ENCODE peak calls at places on chromosomes 3 and 15, in nine cellular contexts. One of them, this sample, is unnamed.
A peak's percentile ranks its signal among the peaks of the same experiment; 100 is the strongest.

GRCh38 chr15:32824777-32825176 is 107.0 kb downstream of the GREM1 start:
- DNase-seq in stromal cell of bone marrow: no peak
- DNase-seq in foreskin fibroblast: peak; percentile 89
- DNase-seq in SW480: no peak
- DNase-seq in amniotic stem cell: peak; percentile 35
- DNase-seq in D721Med: no peak
- DNase-seq in ovary: no peak
- DNase-seq in Calu3: no peak
- DNase-seq in activated CD8-positive, alpha-beta memory T cell treated with anti-CD3 and anti-CD28 coated beads, Interleukin-2, amount 50 U/mL, for 48 hours: no peak
- DNase-seq in this sample: peak; percentile 81

GRCh38 chr3:8416965-8417364 is 84.7 kb upstream of the LMCD1 start:
- DNase-seq in stromal cell of bone marrow: peak; percentile 15
- DNase-seq in Calu3: peak; percentile 34
- DNase-seq in amniotic stem cell: no peak
- DNase-seq in ovary: no peak
- DNase-seq in D721Med: no peak
- DNase-seq in SW480: no peak
- DNase-seq in activated CD8-positive, alpha-beta memory T cell treated with anti-CD3 and anti-CD28 coated beads, Interleukin-2, amount 50 U/mL, for 48 hours: no peak
- DNase-seq in foreskin fibroblast: no peak
- DNase-seq in this sample: no peak

GRCh38 chr3:189833996-189834395 is 202.8 kb downstream of the TP63 start:
- DNase-seq in Calu3: no peak
- DNase-seq in SW480: no peak
- DNase-seq in activated CD8-positive, alpha-beta memory T cell treated with anti-CD3 and anti-CD28 coated beads, Interleukin-2, amount 50 U/mL, for 48 hours: no peak
- DNase-seq in D721Med: no peak
- DNase-seq in amniotic stem cell: no peak
- DNase-seq in foreskin fibroblast: no peak
- DNase-seq in ovary: no peak
- DNase-seq in stromal cell of bone marrow: no peak
- DNase-seq in this sample: no peak

GRCh38 chr3:100216713-100217112 is 44.1 kb upstream of the TBC1D23 start:
- DNase-seq in activated CD8-positive, alpha-beta memory T cell treated with anti-CD3 and anti-CD28 coated beads, Interleukin-2, amount 50 U/mL, for 48 hours: no peak
- DNase-seq in stromal cell of bone marrow: no peak
- DNase-seq in Calu3: no peak
- DNase-seq in D721Med: no peak
- DNase-seq in foreskin fibroblast: peak; percentile 42
- DNase-seq in ovary: no peak
- DNase-seq in amniotic stem cell: no peak
- DNase-seq in SW480: no peak
- DNase-seq in this sample: peak; percentile 19

GRCh38 chr3:194879991-194880939 is 194.6 kb downstream of the FAM43A start:
- DNase-seq in SW480: no peak
- DNase-seq in D721Med: peak; percentile 53
- DNase-seq in Calu3: no peak
- DNase-seq in activated CD8-positive, alpha-beta memory T cell treated with anti-CD3 and anti-CD28 coated beads, Interleukin-2, amount 50 U/mL, for 48 hours: no peak
- DNase-seq in stromal cell of bone marrow: peak; percentile 64
- DNase-seq in ovary: peak; percentile 40
- DNase-seq in foreskin fibroblast: peak; percentile 35
- DNase-seq in amniotic stem cell: no peak
- DNase-seq in this sample: peak; percentile 68

GRCh38 chr3:76912966-76913365 is 126.9 kb upstream of the ROBO2 start:
- DNase-seq in stromal cell of bone marrow: no peak
- DNase-seq in foreskin fibroblast: no peak
- DNase-seq in Calu3: no peak
- DNase-seq in amniotic stem cell: no peak
- DNase-seq in SW480: no peak
- DNase-seq in D721Med: no peak
- DNase-seq in activated CD8-positive, alpha-beta memory T cell treated with anti-CD3 and anti-CD28 coated beads, Interleukin-2, amount 50 U/mL, for 48 hours: no peak
- DNase-seq in ovary: no peak
- DNase-seq in this sample: no peak

GRCh38 chr3:73094951-73095350 is 33.5 kb downstream of the EBLN2 start:
- DNase-seq in D721Med: no peak
- DNase-seq in activated CD8-positive, alpha-beta memory T cell treated with anti-CD3 and anti-CD28 coated beads, Interleukin-2, amount 50 U/mL, for 48 hours: no peak
- DNase-seq in ovary: no peak
- DNase-seq in amniotic stem cell: no peak
- DNase-seq in Calu3: no peak
- DNase-seq in SW480: no peak
- DNase-seq in foreskin fibroblast: no peak
- DNase-seq in stromal cell of bone marrow: no peak
- DNase-seq in this sample: no peak

GRCh38 chr3:12420393-12420792 is 63.9 kb upstream of the TSEN2 start:
- DNase-seq in ovary: no peak
- DNase-seq in foreskin fibroblast: no peak
- DNase-seq in SW480: no peak
- DNase-seq in activated CD8-positive, alpha-beta memory T cell treated with anti-CD3 and anti-CD28 coated beads, Interleukin-2, amount 50 U/mL, for 48 hours: no peak
- DNase-seq in D721Med: no peak
- DNase-seq in amniotic stem cell: no peak
- DNase-seq in Calu3: no peak
- DNase-seq in stromal cell of bone marrow: no peak
- DNase-seq in this sample: no peak

GRCh38 chr3:153722157-153722556 is 399.0 kb upstream of the ARHGEF26 start:
- DNase-seq in stromal cell of bone marrow: no peak
- DNase-seq in amniotic stem cell: no peak
- DNase-seq in SW480: no peak
- DNase-seq in activated CD8-positive, alpha-beta memory T cell treated with anti-CD3 and anti-CD28 coated beads, Interleukin-2, amount 50 U/mL, for 48 hours: no peak
- DNase-seq in D721Med: no peak
- DNase-seq in foreskin fibroblast: no peak
- DNase-seq in Calu3: no peak
- DNase-seq in ovary: no peak
- DNase-seq in this sample: no peak

GRCh38 chr3:26406636-26407035 is 215.9 kb upstream of the LRRC3B start:
- DNase-seq in activated CD8-positive, alpha-beta memory T cell treated with anti-CD3 and anti-CD28 coated beads, Interleukin-2, amount 50 U/mL, for 48 hours: no peak
- DNase-seq in foreskin fibroblast: no peak
- DNase-seq in SW480: no peak
- DNase-seq in D721Med: no peak
- DNase-seq in Calu3: no peak
- DNase-seq in stromal cell of bone marrow: no peak
- DNase-seq in ovary: no peak
- DNase-seq in amniotic stem cell: no peak
- DNase-seq in this sample: no peak

GRCh38 chr3:179037361-179037760 is 34.2 kb downstream of the ZMAT3 start:
- DNase-seq in stromal cell of bone marrow: peak; percentile 68
- DNase-seq in D721Med: no peak
- DNase-seq in activated CD8-positive, alpha-beta memory T cell treated with anti-CD3 and anti-CD28 coated beads, Interleukin-2, amount 50 U/mL, for 48 hours: peak; percentile 66
- DNase-seq in amniotic stem cell: peak; percentile 91
- DNase-seq in SW480: peak; percentile 8
- DNase-seq in foreskin fibroblast: peak; percentile 68
- DNase-seq in Calu3: no peak
- DNase-seq in ovary: no peak
- DNase-seq in this sample: peak; percentile 81

GRCh38 chr15:48330855-48331795 is at the start of gene DUT:
- DNase-seq in SW480: peak; percentile 67
- DNase-seq in D721Med: peak; percentile 35
- DNase-seq in amniotic stem cell: peak; percentile 60
- DNase-seq in ovary: peak; percentile 87
- DNase-seq in foreskin fibroblast: peak; percentile 78
- DNase-seq in Calu3: peak; percentile 82
- DNase-seq in stromal cell of bone marrow: peak; percentile 71
- DNase-seq in activated CD8-positive, alpha-beta memory T cell treated with anti-CD3 and anti-CD28 coated beads, Interleukin-2, amount 50 U/mL, for 48 hours: peak; percentile 88
- DNase-seq in this sample: peak; percentile 85

GRCh38 chr3:183213941-183214612 is 39.0 kb upstream of the B3GNT5 start:
- DNase-seq in activated CD8-positive, alpha-beta memory T cell treated with anti-CD3 and anti-CD28 coated beads, Interleukin-2, amount 50 U/mL, for 48 hours: no peak
- DNase-seq in D721Med: no peak
- DNase-seq in SW480: no peak
- DNase-seq in foreskin fibroblast: no peak
- DNase-seq in ovary: no peak
- DNase-seq in stromal cell of bone marrow: no peak
- DNase-seq in amniotic stem cell: no peak
- DNase-seq in Calu3: no peak
- DNase-seq in this sample: no peak

GRCh38 chr3:24264748-24265158 is 229.9 kb downstream of the THRB start:
- DNase-seq in stromal cell of bone marrow: peak; percentile 9
- DNase-seq in activated CD8-positive, alpha-beta memory T cell treated with anti-CD3 and anti-CD28 coated beads, Interleukin-2, amount 50 U/mL, for 48 hours: no peak
- DNase-seq in foreskin fibroblast: peak; percentile 12
- DNase-seq in SW480: peak; percentile 40
- DNase-seq in ovary: no peak
- DNase-seq in Calu3: peak; percentile 41
- DNase-seq in amniotic stem cell: peak; percentile 9
- DNase-seq in D721Med: no peak
- DNase-seq in this sample: peak; percentile 43

GRCh38 chr15:61256231-61256630 is 27.1 kb upstream of the RORA start:
- DNase-seq in foreskin fibroblast: peak; percentile 17
- DNase-seq in stromal cell of bone marrow: no peak
- DNase-seq in Calu3: no peak
- DNase-seq in activated CD8-positive, alpha-beta memory T cell treated with anti-CD3 and anti-CD28 coated beads, Interleukin-2, amount 50 U/mL, for 48 hours: no peak
- DNase-seq in amniotic stem cell: no peak
- DNase-seq in ovary: no peak
- DNase-seq in D721Med: no peak
- DNase-seq in SW480: no peak
- DNase-seq in this sample: no peak